ENCODE peak calls at places on chromosome 3, in eight cellular contexts. O is OCI-LY7, H is left ventricle myocardium inferior, P is IMR-90, I is fibroblast of mammary gland, W is PC-9, M is astrocyte of the spinal cord, S is RWPE2. F is an unnamed sample.

GRCh38 chr3:32421991-32422859 is 30.6 kb downstream of the CMTM7 start:
- DNase-seq in H (peak), O (no peak), W (peak), S (peak), P (peak), M (peak), I (peak), F (peak)

GRCh38 chr3:109098245-109098644 is 19.7 kb downstream of the MORC1 start:
- DNase-seq in I (no peak), S (no peak), O (peak), P (no peak), M (no peak), W (no peak), H (no peak), F (peak)

GRCh38 chr3:184380627-184381260 is 890 bp downstream of the CHRD start:
- DNase-seq in W (no peak), P (no peak), O (no peak), M (no peak), S (no peak), I (no peak), H (no peak), F (no peak)

GRCh38 chr3:194931366-194931765 is 245.7 kb downstream of the FAM43A start:
- DNase-seq in I (no peak), W (no peak), P (no peak), H (no peak), S (no peak), O (no peak), M (no peak), F (no peak)

GRCh38 chr3:98829246-98829832 is 66.2 kb downstream of the ST3GAL6 start:
- DNase-seq in P (no peak), H (no peak), O (no peak), I (no peak), W (no peak), S (no peak), M (no peak), F (no peak)

GRCh38 chr3:31979006-31979697 is 1.9 kb downstream of the OSBPL10 start:
- DNase-seq in W (no peak), S (no peak), I (no peak), O (no peak), H (no peak), M (no peak), P (no peak), F (no peak)

GRCh38 chr3:64484289-64484992 is 203.4 kb downstream of the ADAMTS9 start:
- DNase-seq in P (peak), H (peak), M (peak), W (peak), O (peak), I (peak), S (no peak), F (peak)

GRCh38 chr3:10416730-10417300 is 88.6 kb downstream of the ATP2B2 start:
- DNase-seq in M (no peak), P (no peak), H (no peak), S (no peak), W (no peak), I (no peak), O (no peak), F (no peak)

GRCh38 chr3:73432021-73432722 is 192.6 kb downstream of the PDZRN3 start:
- DNase-seq in I (peak), S (no peak), W (no peak), M (peak), O (peak), P (peak), H (no peak), F (peak)

GRCh38 chr3:99659032-99659431 is 20.6 kb downstream of the COL8A1 start:
- DNase-seq in H (no peak), P (peak), O (no peak), M (peak), W (no peak), S (peak), I (peak), F (peak)

GRCh38 chr3:174158674-174159073 is 700.5 kb upstream of the NAALADL2 start:
- DNase-seq in I (no peak), S (no peak), M (no peak), O (no peak), P (no peak), H (no peak), W (no peak), F (no peak)

GRCh38 chr3:30657914-30658313 is 51.5 kb downstream of the TGFBR2 start:
- DNase-seq in I (peak), M (no peak), O (no peak), H (no peak), P (peak), W (no peak), S (no peak), F (peak)

GRCh38 chr3:16810593-16811367 is 74.0 kb upstream of the PLCL2 start:
- DNase-seq in P (no peak), S (no peak), O (no peak), I (no peak), W (no peak), M (no peak), H (no peak), F (no peak)

GRCh38 chr3:38127611-38128302 is 9.2 kb downstream of the ACAA1 start:
- DNase-seq in M (no peak), W (no peak), S (peak), I (no peak), H (no peak), O (no peak), P (no peak), F (no peak)

GRCh38 chr3:16122155-16122554 is 52.3 kb upstream of the GALNT15 start:
- DNase-seq in M (peak), O (no peak), S (no peak), H (no peak), W (no peak), I (no peak), P (no peak), F (no peak)

GRCh38 chr3:13135251-13135810 is 62.1 kb upstream of the IQSEC1 start:
- DNase-seq in P (no peak), O (no peak), I (no peak), W (no peak), S (no peak), H (no peak), M (no peak), F (no peak)

GRCh38 chr3:128218858-128219257 is 65.6 kb downstream of the EEFSEC start:
- DNase-seq in O (no peak), P (no peak), H (no peak), I (no peak), W (no peak), S (no peak), M (no peak), F (no peak)

GRCh38 chr3:128215290-128215689 is 62.0 kb downstream of the EEFSEC start:
- DNase-seq in H (no peak), P (no peak), O (no peak), S (no peak), M (no peak), W (no peak), I (no peak), F (no peak)

GRCh38 chr3:128215800-128216495 is 62.7 kb downstream of the EEFSEC start:
- DNase-seq in H (no peak), S (no peak), O (no peak), P (peak), I (no peak), W (no peak), M (peak), F (no peak)

GRCh38 chr3:128217702-128218475 is 64.6 kb downstream of the EEFSEC start:
- DNase-seq in O (peak), P (peak), H (no peak), S (no peak), I (peak), M (peak), W (peak), F (peak)

GRCh38 chr3:128218476-128218829 is 65.2 kb downstream of the EEFSEC start:
- DNase-seq in M (no peak), I (no peak), S (no peak), H (no peak), O (no peak), W (no peak), P (no peak), F (no peak)
- H3K4me3 ChIP-seq in M (no peak), I (no peak), S (no peak), H (no peak), O (no peak), W (no peak), P (no peak), F (no peak)

DNA sequence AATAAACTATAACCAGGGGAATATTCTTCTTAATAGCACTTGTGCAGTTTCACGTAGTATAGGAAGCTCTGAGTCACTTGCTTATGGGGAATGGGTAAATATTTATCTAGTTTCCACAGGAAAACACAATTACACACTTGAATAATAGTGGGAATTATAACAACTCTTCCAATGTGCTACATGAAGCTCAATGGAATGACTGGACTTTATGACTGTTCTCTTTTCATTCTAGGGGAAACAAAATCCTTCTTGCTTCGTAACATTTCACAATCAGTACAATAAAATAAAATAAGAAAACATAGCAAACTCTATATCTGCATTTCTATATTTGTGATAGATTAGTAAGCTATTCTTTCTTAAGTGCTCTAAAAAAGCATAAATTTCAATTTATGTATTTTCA is 395.7 kb upstream of the KCNMB2 start:
- DNase-seq in P (peak), H (no peak), O (no peak), S (no peak), M (peak), W (peak), I (no peak), F (peak)
- H3K4me3 ChIP-seq in P (no peak), H (no peak), O (no peak), S (no peak), M (no peak), W (no peak), I (no peak), F (no peak)

GRCh38 chr3:20008646-20009045 is 3.4 kb downstream of the PP2D1 start:
- DNase-seq in P (no peak), W (no peak), M (no peak), I (no peak), H (no peak), O (no peak), S (no peak), F (no peak)
- H3K4me3 ChIP-seq in P (no peak), W (no peak), M (no peak), I (no peak), H (no peak), O (no peak), S (no peak), F (no peak)

GRCh38 chr3:151383111-151383510 is 1.4 kb downstream of the P2RY12 start:
- DNase-seq in M (no peak), P (no peak), O (no peak), I (no peak), S (no peak), H (no peak), W (no peak), F (no peak)
- H3K4me3 ChIP-seq in M (no peak), P (no peak), O (peak), I (no peak), S (no peak), H (peak), W (no peak), F (no peak)

GRCh38 chr3:158770254-158771017 is 31.4 kb upstream of the MFSD1 start:
- DNase-seq in H (no peak), O (no peak), I (peak), S (no peak), M (peak), W (peak), P (peak), F (peak)

GRCh38 chr3:158771018-158771350 is 30.9 kb upstream of the MFSD1 start:
- DNase-seq in P (no peak), W (peak), O (no peak), H (no peak), M (no peak), I (no peak), S (no peak), F (no peak)

GRCh38 chr3:158768881-158769518 is 32.9 kb upstream of the MFSD1 start:
- DNase-seq in P (peak), H (no peak), O (no peak), I (peak), S (no peak), W (peak), M (peak), F (peak)

GRCh38 chr3:158768361-158768787 is 33.5 kb upstream of the MFSD1 start:
- DNase-seq in I (peak), P (peak), H (peak), M (peak), O (no peak), S (no peak), W (peak), F (peak)

GRCh38 chr3:158769519-158770253 is 32.2 kb upstream of the MFSD1 start:
- DNase-seq in M (no peak), H (no peak), S (no peak), W (no peak), O (no peak), I (no peak), P (no peak), F (peak)
- H3K4me3 ChIP-seq in M (no peak), H (no peak), S (no peak), W (peak), O (no peak), I (no peak), P (no peak), F (no peak)

F was measured in choroid plexus epithelial cell.